ENCODE peak calls at places on chromosomes 12 and 14, in six cellular contexts. G, A, Z, E, O and C are unnamed samples.

GRCh38 chr14:105315211-105315721 is 718 bp downstream of the PACS2 start:
- DNase-seq in G (no peak), A (peak; percentile 64), Z (no peak), E (peak; percentile 33), O (peak; percentile 58), C (no peak)

GRCh38 chr14:29925106-29925722 is 2.4 kb downstream of the PRKD1 start:
- DNase-seq in G (peak; percentile 29), A (no peak), Z (no peak), E (peak; percentile 88), O (no peak), C (peak; percentile 51)

GRCh38 chr12:42741771-42742510 is 152.4 kb upstream of the PRICKLE1 start:
- DNase-seq in G (peak; percentile 48), A (no peak), Z (no peak), E (peak; percentile 87), O (no peak), C (peak; percentile 82)

GRCh38 chr12:124411953-124412645 is 117.2 kb downstream of the RFLNA start:
- DNase-seq in G (no peak), A (no peak), Z (no peak), E (no peak), O (no peak), C (no peak)

GRCh38 chr12:65881348-65881961 is 57.2 kb downstream of the HMGA2 start:
- DNase-seq in G (no peak), A (peak; percentile 44), Z (peak; percentile 51), E (peak; percentile 63), O (peak; percentile 67), C (peak; percentile 76)

GRCh38 chr14:34501004-34501580 is 38.4 kb downstream of the EAPP start:
- DNase-seq in G (no peak), A (no peak), Z (no peak), E (peak; percentile 53), O (peak; percentile 3), C (peak; percentile 45)

GRCh38 chr12:6532927-6533652 is 1.2 kb upstream of the GAPDH start:
- DNase-seq in G (no peak), A (peak; percentile 61), Z (peak; percentile 51), E (peak; percentile 70), O (no peak), C (peak; percentile 75)

GRCh38 chr12:19130224-19131019 is 889 bp downstream of the PLEKHA5 start:
- DNase-seq in G (no peak), A (peak; percentile 45), Z (peak; percentile 11), E (peak; percentile 37), O (peak; percentile 60), C (peak; percentile 45)

GRCh38 chr14:75147423-75148071 is 20.7 kb upstream of the NEK9 start:
- DNase-seq in G (no peak), A (peak; percentile 90), Z (peak; percentile 86), E (peak; percentile 92), O (peak; percentile 67), C (peak; percentile 89)

GRCh38 chr12:82810568-82810967 is 123.9 kb downstream of the TMTC2 start:
- DNase-seq in G (no peak), A (no peak), Z (no peak), E (no peak), O (no peak), C (no peak)

GRCh38 chr14:35050652-35051051 is 4.6 kb downstream of the FAM177A1 start:
- DNase-seq in G (no peak), A (no peak), Z (no peak), E (peak; percentile 66), O (no peak), C (peak; percentile 49)

GRCh38 chr12:31756977-31757420 is 28.2 kb upstream of the AMN1 start:
- DNase-seq in G (no peak), A (no peak), Z (no peak), E (peak; percentile 74), O (no peak), C (no peak)

GRCh38 chr12:14573118-14573517 is 5.4 kb upstream of the PLBD1 start:
- DNase-seq in G (no peak), A (no peak), Z (no peak), E (no peak), O (no peak), C (no peak)

GRCh38 chr12:75877588-75878381 is 153.8 kb downstream of the PHLDA1 start:
- DNase-seq in G (no peak), A (no peak), Z (no peak), E (no peak), O (no peak), C (peak; percentile 35)

GRCh38 chr12:77865178-77865577 is 34.5 kb downstream of the NAV3 start:
- DNase-seq in G (no peak), A (no peak), Z (no peak), E (no peak), O (no peak), C (no peak)

GRCh38 chr14:33911046-33911445 is 39.8 kb downstream of the EGLN3 start:
- DNase-seq in G (no peak), A (no peak), Z (no peak), E (no peak), O (no peak), C (no peak)

GRCh38 chr14:77256694-77257093 is 14.3 kb downstream of the NGB start:
- DNase-seq in G (no peak), A (no peak), Z (no peak), E (no peak), O (no peak), C (no peak)

GRCh38 chr12:65561798-65562382 is 262.4 kb upstream of the HMGA2 start:
- DNase-seq in G (peak; percentile 30), A (no peak), Z (no peak), E (peak; percentile 90), O (no peak), C (peak; percentile 79)

GRCh38 chr14:29906256-29906885 is 21.3 kb downstream of the PRKD1 start:
- DNase-seq in G (peak; percentile 15), A (peak; percentile 65), Z (no peak), E (peak; percentile 73), O (no peak), C (peak; percentile 66)

GRCh38 chr12:125683748-125684381 is 618.6 kb downstream of the AACS start:
- DNase-seq in G (no peak), A (peak; percentile 42), Z (no peak), E (no peak), O (no peak), C (no peak)

GRCh38 chr14:57889245-57889644 is 23.4 kb upstream of the SLC35F4 start:
- DNase-seq in G (no peak), A (peak; percentile 29), Z (peak; percentile 8), E (peak; percentile 26), O (peak; percentile 13), C (peak; percentile 63)

GRCh38 chr12:57632898-57633825 is at the start of gene B4GALNT1:
- DNase-seq in G (no peak), A (peak; percentile 48), Z (no peak), E (peak; percentile 55), O (peak; percentile 66), C (peak; percentile 47)

GRCh38 chr12:103586791-103587370 is at the start of gene STAB2:
- DNase-seq in G (no peak), A (peak; percentile 7), Z (no peak), E (no peak), O (no peak), C (no peak)

GRCh38 chr12:123990512-123990911 is 17.5 kb downstream of the ZNF664 start:
- DNase-seq in G (no peak), A (peak; percentile 52), Z (no peak), E (peak; percentile 30), O (no peak), C (no peak)

GRCh38 chr12:5907812-5908211 is 37.2 kb downstream of the ANO2 start:
- DNase-seq in G (no peak), A (no peak), Z (no peak), E (no peak), O (no peak), C (no peak)

GRCh38 chr12:68332726-68333630 is 816 bp upstream of the MDM1 start:
- DNase-seq in G (no peak), A (no peak), Z (no peak), E (peak; percentile 29), O (no peak), C (no peak)
- TF ChIP-seq CTCF in G (no peak), A (no peak), Z (no peak), E (no peak), O (no peak), C (no peak)

GRCh38 chr12:116406529-116406928 is 129.0 kb upstream of the MED13L start:
- DNase-seq in G (no peak), A (peak; percentile 79), Z (peak; percentile 94), E (no peak), O (no peak), C (no peak)
- TF ChIP-seq CTCF in G (no peak), A (no peak), Z (peak; percentile 27), E (peak; percentile 2), O (no peak), C (no peak)

GRCh38 chr12:121628536-121628935 is 2.2 kb downstream of the ORAI1 start:
- DNase-seq in G (no peak), A (no peak), Z (no peak), E (no peak), O (no peak), C (no peak)

GRCh38 chr12:121630791-121631190 is 4.5 kb downstream of the ORAI1 start:
- DNase-seq in G (no peak), A (no peak), Z (no peak), E (no peak), O (no peak), C (no peak)

GRCh38 chr12:121628037-121628436 is 1.7 kb downstream of the ORAI1 start:
- DNase-seq in G (no peak), A (peak; percentile 38), Z (no peak), E (peak; percentile 20), O (peak; percentile 62), C (no peak)

GRCh38 chr12:121626853-121627623 is 708 bp downstream of the ORAI1 start:
- DNase-seq in G (no peak), A (peak; percentile 58), Z (peak; percentile 44), E (peak; percentile 70), O (peak; percentile 67), C (peak; percentile 76)

DNA sequence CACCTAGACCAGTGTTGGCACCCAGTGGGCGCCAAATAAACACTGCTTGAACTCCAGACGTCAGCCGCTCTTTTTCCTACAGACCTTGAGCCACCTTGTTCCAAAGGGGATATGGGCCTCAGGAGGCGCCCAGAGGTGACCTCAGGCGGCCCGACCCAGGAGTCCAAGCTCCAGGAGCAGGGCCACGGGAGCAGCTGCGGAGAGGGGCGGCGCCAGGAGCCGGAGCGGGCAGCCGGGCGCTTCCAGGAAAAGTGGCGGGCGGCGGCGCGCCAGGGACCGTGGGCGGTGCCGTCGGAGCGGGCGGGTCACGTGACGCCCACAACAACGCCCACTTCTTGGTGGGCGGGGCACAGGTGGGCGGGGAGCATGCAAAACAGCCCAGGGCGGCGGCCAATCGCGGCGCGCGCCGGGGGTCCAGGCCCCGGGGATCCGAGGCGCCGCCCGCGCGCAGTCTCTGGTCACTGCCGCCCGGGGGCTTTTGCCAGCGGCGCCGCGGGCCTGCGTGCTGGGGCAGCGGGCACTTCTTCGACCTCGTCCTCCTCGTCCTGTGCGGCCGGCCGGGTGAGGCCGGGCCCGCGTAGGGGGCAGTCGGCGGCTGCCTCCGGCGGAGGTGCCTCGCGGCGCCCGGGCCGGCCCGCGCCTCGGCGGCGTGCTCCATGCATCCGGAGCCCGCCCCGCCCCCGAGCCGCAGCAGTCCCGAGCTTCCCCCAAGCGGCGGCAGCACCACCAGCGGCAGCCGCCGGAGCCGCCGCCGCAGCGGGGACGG is at the start of gene ORAI1:
- DNase-seq in G (peak; percentile 73), A (peak; percentile 97), Z (peak; percentile 94), E (peak; percentile 92), O (peak; percentile 98), C (peak; percentile 94)
- TF ChIP-seq CTCF in G (no peak), A (peak; percentile 47), Z (peak; percentile 67), E (no peak), O (peak; percentile 69), C (no peak)

DNA sequence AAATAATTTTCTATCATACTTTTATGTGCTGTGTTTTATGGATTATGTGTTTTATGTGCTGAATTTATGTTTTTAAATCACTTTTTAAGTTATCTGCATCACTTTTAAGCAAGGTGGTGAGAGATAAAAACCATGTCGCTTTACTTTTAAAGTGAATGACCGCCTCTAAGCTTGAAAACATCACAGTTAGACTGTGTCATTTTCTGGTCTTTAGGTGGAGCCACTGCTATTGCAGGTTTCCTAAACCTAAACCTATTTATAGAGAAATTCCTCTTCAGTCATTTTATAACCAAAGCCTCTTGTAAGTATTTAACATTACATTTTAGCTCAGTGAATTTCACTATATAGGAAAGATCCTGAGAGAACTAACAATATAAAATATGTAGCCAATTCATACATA is 21.0 kb upstream of the MDM2 start:
- DNase-seq in G (no peak), A (no peak), Z (no peak), E (no peak), O (no peak), C (peak; percentile 46)
- TF ChIP-seq CTCF in G (no peak), A (no peak), Z (no peak), E (no peak), O (no peak), C (peak; percentile 33)